ENCODE peak calls at places on chromosomes 4 and X, in five cellular contexts. N, W, J, K and D are unnamed samples.

GRCh38 chr4:99300934-99301333 is 10.1 kb upstream of the ADH1A start:
- DNase-seq in N (peak), J (peak), W (no peak), K (peak), D (peak)

GRCh38 chr4:98283219-98284199 is 22.3 kb downstream of the RAP1GDS1 start:
- DNase-seq in N (no peak), W (no peak), J (no peak), K (peak), D (no peak)

GRCh38 chrX:20829665-20830481 is 544.3 kb upstream of the CNKSR2 start:
- DNase-seq in N (peak), K (peak), W (no peak), J (no peak), D (peak)

GRCh38 chr4:142126890-142127497 is 490.6 kb downstream of the IL15 start:
- DNase-seq in N (peak), K (peak), J (no peak), W (peak), D (peak)

GRCh38 chr4:54645830-54646229 is 11.9 kb upstream of the KIT start:
- DNase-seq in K (no peak), W (no peak), N (peak), J (no peak), D (no peak)

GRCh38 chr4:39698424-39699009 is 581 bp downstream of the UBE2K start:
- DNase-seq in J (peak), K (no peak), W (no peak), N (peak), D (peak)

GRCh38 chrX:151753313-151754041 is 18.9 kb downstream of the CNGA2 start:
- DNase-seq in K (peak), N (peak), W (no peak), J (no peak), D (peak)

GRCh38 chrX:136866337-136867095 is 14.0 kb downstream of the RBMX start:
- DNase-seq in W (no peak), K (peak), J (no peak), N (no peak), D (peak)

GRCh38 chr4:34720563-34720962 is 1523.8 kb downstream of the ARAP2 start:
- DNase-seq in J (no peak), W (no peak), K (peak), N (peak), D (peak)

GRCh38 chr4:145061325-145061920 is 36.6 kb downstream of the ANAPC10 start:
- DNase-seq in J (no peak), N (peak), W (no peak), K (peak), D (peak)

GRCh38 chr4:22385615-22386014 is 130.3 kb downstream of the ADGRA3 start:
- DNase-seq in N (no peak), K (peak), W (no peak), J (no peak), D (no peak)

GRCh38 chrX:77785400-77785745 is 643 bp downstream of the ATRX start:
- DNase-seq in K (no peak), N (peak), J (no peak), W (no peak), D (peak)

GRCh38 chrX:97790850-97791249 is 907.1 kb downstream of the RPA4 start:
- DNase-seq in W (no peak), J (no peak), N (no peak), K (no peak), D (no peak)

GRCh38 chr4:20431422-20432014 is 179.8 kb downstream of the SLIT2 start:
- DNase-seq in J (no peak), N (no peak), W (no peak), K (peak), D (no peak)

GRCh38 chr4:169054879-169055278 is 44.8 kb upstream of the CBR4 start:
- DNase-seq in K (no peak), N (no peak), W (no peak), J (no peak), D (no peak)

GRCh38 chr4:77994194-77994721 is 62.9 kb upstream of the FRAS1 start:
- DNase-seq in N (peak), W (no peak), K (peak), J (no peak), D (peak)

GRCh38 chr4:142778908-142779307 is 67.2 kb downstream of the INPP4B start:
- DNase-seq in K (peak), N (no peak), W (no peak), J (no peak), D (no peak)

GRCh38 chr4:30768278-30768677 is 48.1 kb downstream of the PCDH7 start:
- DNase-seq in N (no peak), W (no peak), J (no peak), K (peak), D (no peak)

GRCh38 chr4:156413411-156413985 is 459.8 kb upstream of the CTSO start:
- DNase-seq in J (no peak), W (no peak), K (no peak), N (no peak), D (no peak)